ENCODE peak calls at places on chromosomes 7 and 10, in six cellular contexts. K is transverse colon, O is prostate gland, R is mesendoderm, M is mammary epithelial cell, C is right cardiac atrium. L is an unnamed sample.

GRCh38 chr7:137772221-137772620 is 74.6 kb downstream of the DGKI start:
- DNase-seq in K (no peak), O (no peak), R (no peak), M (no peak), C (no peak), L (no peak)

GRCh38 chr10:72204296-72204695 is 11.5 kb upstream of the ANAPC16 start:
- DNase-seq in K (no peak), O (no peak), R (no peak), M (no peak), C (no peak), L (no peak)

GRCh38 chr10:60652628-60653027 is 125.7 kb upstream of the CDK1 start:
- DNase-seq in K (no peak), O (no peak), R (no peak), M (no peak), C (no peak), L (no peak)

GRCh38 chr10:130336612-130337304 is 200.6 kb downstream of the GLRX3 start:
- DNase-seq in K (no peak), O (peak; percentile 1), R (peak; percentile 47), M (no peak), C (no peak), L (no peak)

GRCh38 chr10:69400936-69401335 is 15.8 kb downstream of the TACR2 start:
- DNase-seq in K (no peak), O (no peak), R (no peak), M (no peak), C (peak; percentile 39), L (no peak)

GRCh38 chr10:37975407-37975991 is 948 bp downstream of the ZNF25 start:
- DNase-seq in K (no peak), O (no peak), R (peak; percentile 9), M (peak; percentile 6), C (no peak), L (no peak)

GRCh38 chr10:35579726-35580420 is 25.3 kb upstream of the GJD4 start:
- DNase-seq in K (no peak), O (no peak), R (no peak), M (no peak), C (no peak), L (no peak)

GRCh38 chr7:56206420-56206819 is 90.2 kb upstream of the NUPR2 start:
- DNase-seq in K (no peak), O (no peak), R (no peak), M (no peak), C (no peak), L (no peak)

GRCh38 chr7:29116361-29116760 is 30.0 kb downstream of the CPVL start:
- DNase-seq in K (no peak), O (no peak), R (peak; percentile 26), M (no peak), C (no peak), L (no peak)

GRCh38 chr10:112491144-112491543 is 44.1 kb downstream of the VTI1A start:
- DNase-seq in K (no peak), O (no peak), R (peak; percentile 53), M (no peak), C (no peak), L (no peak)

GRCh38 chr7:140016540-140016939 is 46.2 kb downstream of the PARP12 start:
- DNase-seq in K (no peak), O (no peak), R (no peak), M (no peak), C (no peak), L (no peak)

GRCh38 chr10:110918633-110919348 is at the start of gene BBIP1:
- DNase-seq in K (no peak), O (no peak), R (peak; percentile 100), M (peak; percentile 100), C (peak; percentile 99), L (peak; percentile 99)

GRCh38 chr7:104929921-104930320 is 84.1 kb upstream of the KMT2E start:
- DNase-seq in K (no peak), O (no peak), R (no peak), M (peak; percentile 74), C (no peak), L (peak; percentile 70)

GRCh38 chr10:70509376-70509775 is 30.8 kb downstream of the PALD1 start:
- DNase-seq in K (no peak), O (no peak), R (no peak), M (no peak), C (peak; percentile 64), L (no peak)
- H3K27ac ChIP-seq in K (peak overlapping the region; percentile 43), O (no peak overlapping the region), R (no peak overlapping the region), M (no peak overlapping the region), C (peak overlapping the region; percentile 2), L (no peak overlapping the region)

GRCh38 chr10:97333351-97333600 is 1.3 kb downstream of the FRAT2 start:
- DNase-seq in K (no peak), O (no peak), R (peak; percentile 81), M (no peak), C (no peak), L (no peak)

GRCh38 chr10:97335188-97335619 is 675 bp upstream of the FRAT2 start:
- DNase-seq in K (peak; percentile 19), O (no peak), R (no peak), M (no peak), C (peak; percentile 66), L (no peak)

GRCh38 chr10:97333601-97334369 is 744 bp downstream of the FRAT2 start:
- DNase-seq in K (peak; percentile 61), O (no peak), R (peak; percentile 80), M (peak; percentile 52), C (peak; percentile 82), L (no peak)

GRCh38 chr10:97335995-97336394 is 1.5 kb upstream of the FRAT2 start:
- DNase-seq in K (no peak), O (no peak), R (no peak), M (no peak), C (no peak), L (no peak)

DNA sequence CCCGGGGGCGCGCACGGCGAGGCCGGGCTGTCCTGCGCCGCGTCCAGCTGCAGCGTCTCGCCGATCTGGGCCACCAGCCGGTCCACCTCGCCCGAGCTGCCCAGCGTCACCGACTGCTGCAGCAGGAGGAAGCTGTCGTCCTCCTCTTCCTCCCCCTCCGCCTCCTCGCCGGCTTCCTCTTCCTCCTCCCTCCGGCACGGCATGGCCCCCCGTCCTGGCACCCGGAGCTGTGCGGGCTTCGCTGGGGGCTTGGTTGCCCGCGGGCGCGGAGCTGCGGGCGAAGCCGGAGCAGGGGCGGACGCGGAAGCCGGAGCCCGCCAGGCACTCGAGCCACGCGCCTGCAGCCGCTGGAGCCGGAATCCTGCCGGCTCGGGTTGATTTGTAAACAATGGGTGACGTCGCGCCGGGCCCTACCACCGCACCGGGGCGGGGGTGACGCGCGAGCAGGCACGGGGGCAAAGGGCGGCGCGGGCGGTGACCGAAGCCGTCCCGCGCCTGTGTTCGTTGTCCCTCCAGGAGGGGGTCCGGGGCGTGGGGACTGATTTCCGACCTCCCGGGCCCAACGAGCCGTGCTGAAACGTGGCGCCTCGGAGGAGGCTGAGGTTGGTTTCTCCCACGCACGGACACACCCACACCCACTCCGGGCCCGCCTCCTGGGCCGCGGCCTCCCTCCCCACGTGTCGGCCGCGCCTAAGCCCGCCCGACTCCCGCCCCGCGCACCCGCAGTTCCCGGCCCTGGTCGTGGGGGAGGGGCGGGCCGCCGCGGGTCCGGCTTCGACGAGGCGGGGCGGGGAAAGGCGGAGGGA is at the start of gene FRAT2:
- DNase-seq in K (peak; percentile 94), O (peak; percentile 89), R (peak; percentile 94), M (peak; percentile 86), C (peak; percentile 97), L (peak; percentile 55)
- H3K27ac ChIP-seq in K (peak within 1 kb of the TSS; percentile 98), O (peak within 1 kb of the TSS; percentile 93), R (peak within 1 kb of the TSS; percentile 72), M (peak within 1 kb of the TSS; percentile 94), C (peak within 1 kb of the TSS; percentile 59), L (peak within 1 kb of the TSS; percentile 72)

GRCh38 chr7:36185732-36186131 is 32.7 kb downstream of the EEPD1 start:
- DNase-seq in K (no peak), O (no peak), R (no peak), M (no peak), C (no peak), L (peak; percentile 22)
- H3K27ac ChIP-seq in K (no peak overlapping the region), O (no peak overlapping the region), R (no peak overlapping the region), M (no peak overlapping the region), C (no peak overlapping the region), L (no peak overlapping the region)

DNA sequence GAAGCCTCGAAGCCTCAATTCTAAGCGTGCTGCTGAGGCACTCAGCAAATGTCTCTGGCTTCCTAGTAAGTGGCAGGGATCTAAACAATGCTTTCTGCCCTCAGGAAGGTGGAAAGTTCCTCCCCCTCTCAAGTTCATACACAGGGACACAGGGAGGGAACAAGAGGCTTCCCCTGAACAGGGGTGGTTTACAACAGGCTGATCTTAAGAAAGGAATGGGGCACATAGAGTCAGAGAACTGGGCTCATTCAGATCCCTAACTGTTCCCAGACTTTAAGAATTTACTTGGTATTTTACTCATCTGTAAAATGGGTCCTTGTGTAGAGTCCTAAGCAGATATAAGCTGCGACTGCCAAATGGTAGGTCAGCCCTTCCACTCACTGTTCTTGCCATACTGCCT is 2.5 kb downstream of the TNS3 start:
- DNase-seq in K (no peak), O (no peak), R (peak; percentile 46), M (no peak), C (no peak), L (no peak)
- H3K27ac ChIP-seq in K (peak overlapping the region; percentile 93), O (peak overlapping the region; percentile 12), R (no peak overlapping the region), M (no peak overlapping the region), C (no peak overlapping the region), L (no peak overlapping the region)

GRCh38 chr7:158620418-158620817 is 32.8 kb upstream of the PTPRN2 start:
- DNase-seq in K (no peak), O (no peak), R (no peak), M (no peak), C (no peak), L (no peak)

GRCh38 chr7:158617737-158618128 is 30.1 kb upstream of the PTPRN2 start:
- DNase-seq in K (no peak), O (no peak), R (no peak), M (no peak), C (no peak), L (no peak)

GRCh38 chr7:158621042-158621441 is 33.4 kb upstream of the PTPRN2 start:
- DNase-seq in K (no peak), O (no peak), R (no peak), M (no peak), C (no peak), L (no peak)

GRCh38 chr7:158616050-158616449 is 28.4 kb upstream of the PTPRN2 start:
- DNase-seq in K (no peak), O (no peak), R (no peak), M (no peak), C (no peak), L (no peak)

GRCh38 chr7:158618745-158619140 is 31.1 kb upstream of the PTPRN2 start:
- DNase-seq in K (no peak), O (no peak), R (no peak), M (no peak), C (no peak), L (no peak)
- H3K27ac ChIP-seq in K (no peak overlapping the region), O (no peak overlapping the region), R (no peak overlapping the region), M (no peak overlapping the region), C (no peak overlapping the region), L (no peak overlapping the region)

GRCh38 chr10:119245272-119245671 is 37.9 kb downstream of the GRK5 start:
- DNase-seq in K (no peak), O (no peak), R (no peak), M (no peak), C (no peak), L (peak; percentile 77)
- H3K27ac ChIP-seq in K (no peak overlapping the region), O (no peak overlapping the region), R (no peak overlapping the region), M (no peak overlapping the region), C (no peak overlapping the region), L (peak overlapping the region; percentile 68)

L was measured in epithelial cell of prostate.